ENCODE peak calls at places on chromosome 4, in nine cellular contexts. M is CD4-positive, alpha-beta T cell; J is neural crest cell; P is cardiac muscle cell; X is activated CD4-positive, alpha-beta T cell treated with anti-CD3 and anti-CD28 coated beads, Interleukin-2, amount 50 U/mL, for 48 hours; I is GM23338; F is cardiac fibroblast; E is NCI-H1694 treated with DMSO at 0.1 percent for 48 hours; O is HuH-7.5. G is an unnamed sample.

GRCh38 chr4:28557755-28558154 is 1697.1 kb downstream of the STIM2 start:
- DNase-seq in M (no peak), J (no peak), P (no peak), X (no peak), I (no peak), F (peak; percentile 1), E (no peak), O (no peak), G (no peak)

GRCh38 chr4:82739292-82740190 is 59.1 kb downstream of the SCD5 start:
- DNase-seq in M (peak; percentile 26), J (peak; percentile 83), P (peak; percentile 80), X (peak; percentile 83), I (peak; percentile 85), F (peak; percentile 78), E (peak; percentile 27), O (peak; percentile 45), G (peak; percentile 54)

GRCh38 chr4:172147702-172148101 is 334.5 kb downstream of the GALNTL6 start:
- DNase-seq in M (no peak), J (no peak), P (no peak), X (no peak), I (peak; percentile 3), F (no peak), E (no peak), O (no peak), G (no peak)

GRCh38 chr4:78827191-78827590 is 51.0 kb downstream of the BMP2K start:
- DNase-seq in M (no peak), J (no peak), P (no peak), X (no peak), I (no peak), F (no peak), E (no peak), O (no peak), G (no peak)

GRCh38 chr4:108036252-108036651 is 46.6 kb downstream of the HADH start:
- DNase-seq in M (peak; percentile 66), J (no peak), P (peak; percentile 67), X (peak; percentile 65), I (no peak), F (no peak), E (no peak), O (no peak), G (no peak)

GRCh38 chr4:188783160-188783559 is 643.9 kb downstream of the TRIML1 start:
- DNase-seq in M (no peak), J (no peak), P (no peak), X (no peak), I (no peak), F (no peak), E (no peak), O (no peak), G (no peak)

GRCh38 chr4:108700358-108700757 is 50.0 kb downstream of the OSTC start:
- DNase-seq in M (no peak), J (no peak), P (no peak), X (no peak), I (no peak), F (peak; percentile 66), E (no peak), O (no peak), G (no peak)

GRCh38 chr4:91935217-91935616 is 368.5 kb upstream of the GRID2 start:
- DNase-seq in M (no peak), J (no peak), P (no peak), X (no peak), I (no peak), F (no peak), E (no peak), O (no peak), G (no peak)

GRCh38 chr4:118308306-118309030 is 44.3 kb downstream of the PRSS12 start:
- DNase-seq in M (no peak), J (no peak), P (no peak), X (no peak), I (no peak), F (no peak), E (no peak), O (no peak), G (no peak)